ENCODE peak calls at places on chromosomes 16 and 17, in five cellular contexts. One of them, this sample, is unnamed.

GRCh38 chr17:11336290-11336995 is 95.4 kb downstream of the SHISA6 start:
- DNase-seq in H9: no peak
- DNase-seq in mesenchymal stem cell: no peak
- DNase-seq in H1: no peak
- DNase-seq in neuronal stem cell: no peak
- DNase-seq in this sample: no peak

GRCh38 chr17:32881054-32881453 is 4.1 kb upstream of the MYO1D start:
- DNase-seq in H9: no peak
- DNase-seq in mesenchymal stem cell: no peak
- DNase-seq in H1: no peak
- DNase-seq in neuronal stem cell: no peak
- DNase-seq in this sample: no peak

GRCh38 chr17:79840204-79840988 is 1.2 kb upstream of the CBX4 start:
- DNase-seq in H9: peak; percentile 74
- DNase-seq in mesenchymal stem cell: peak; percentile 65
- DNase-seq in H1: no peak
- DNase-seq in neuronal stem cell: no peak
- DNase-seq in this sample: no peak

GRCh38 chr17:32792207-32792606 is 84.7 kb downstream of the MYO1D start:
- DNase-seq in H9: no peak
- DNase-seq in mesenchymal stem cell: no peak
- DNase-seq in H1: no peak
- DNase-seq in neuronal stem cell: no peak
- DNase-seq in this sample: no peak

GRCh38 chr17:82813299-82814051 is 26.3 kb downstream of the ZNF750 start:
- DNase-seq in H9: no peak
- DNase-seq in mesenchymal stem cell: no peak
- DNase-seq in H1: no peak
- DNase-seq in neuronal stem cell: no peak
- DNase-seq in this sample: no peak

GRCh38 chr16:86572041-86572521 is 5.5 kb downstream of the FOXC2 start:
- DNase-seq in H9: peak; percentile 33
- DNase-seq in mesenchymal stem cell: no peak
- DNase-seq in H1: no peak
- DNase-seq in neuronal stem cell: no peak
- DNase-seq in this sample: no peak

GRCh38 chr17:83068641-83069570 is 10.5 kb upstream of the METRNL start:
- DNase-seq in H9: no peak
- DNase-seq in mesenchymal stem cell: no peak
- DNase-seq in H1: no peak
- DNase-seq in neuronal stem cell: no peak
- DNase-seq in this sample: no peak

GRCh38 chr16:47483616-47484015 is 22.5 kb downstream of the PHKB start:
- DNase-seq in H9: no peak
- DNase-seq in mesenchymal stem cell: no peak
- DNase-seq in H1: no peak
- DNase-seq in neuronal stem cell: no peak
- DNase-seq in this sample: no peak

GRCh38 chr17:75130632-75131277 is 787 bp downstream of the NT5C start:
- DNase-seq in H9: peak; percentile 86
- DNase-seq in mesenchymal stem cell: peak; percentile 81
- DNase-seq in H1: no peak
- DNase-seq in neuronal stem cell: no peak
- DNase-seq in this sample: no peak

GRCh38 chr17:29080323-29080722 is 37.4 kb downstream of the PIPOX start:
- DNase-seq in H9: no peak
- DNase-seq in mesenchymal stem cell: no peak
- DNase-seq in H1: no peak
- DNase-seq in neuronal stem cell: no peak
- DNase-seq in this sample: no peak

GRCh38 chr16:56307534-56307873 is 116.2 kb downstream of the GNAO1 start:
- DNase-seq in H9: no peak
- DNase-seq in mesenchymal stem cell: no peak
- DNase-seq in H1: no peak
- DNase-seq in neuronal stem cell: no peak
- DNase-seq in this sample: no peak

GRCh38 chr17:42618442-42619150 is 9.1 kb downstream of the TUBG1 start:
- DNase-seq in H9: peak; percentile 91
- DNase-seq in mesenchymal stem cell: peak; percentile 25
- DNase-seq in H1: no peak
- DNase-seq in neuronal stem cell: no peak
- DNase-seq in this sample: peak; percentile 29

GRCh38 chr16:57802635-57803412 is 533 bp upstream of the KIFC3 start:
- DNase-seq in H9: peak; percentile 67
- DNase-seq in mesenchymal stem cell: peak; percentile 79
- DNase-seq in H1: no peak
- DNase-seq in neuronal stem cell: no peak
- DNase-seq in this sample: no peak

GRCh38 chr17:6768447-6768846 is 7.6 kb upstream of the FBXO39 start:
- DNase-seq in H9: no peak
- DNase-seq in mesenchymal stem cell: no peak
- DNase-seq in H1: no peak
- DNase-seq in neuronal stem cell: no peak
- DNase-seq in this sample: no peak

GRCh38 chr16:8258523-8258922 is 331.8 kb downstream of the TMEM114 start:
- DNase-seq in H9: peak; percentile 28
- DNase-seq in mesenchymal stem cell: no peak
- DNase-seq in H1: no peak
- DNase-seq in neuronal stem cell: no peak
- DNase-seq in this sample: no peak

GRCh38 chr17:18323007-18323406 is 7.9 kb downstream of the SMCR8 start:
- DNase-seq in H9: no peak
- DNase-seq in mesenchymal stem cell: no peak
- DNase-seq in H1: no peak
- DNase-seq in neuronal stem cell: no peak
- DNase-seq in this sample: no peak
- H2BK12ac ChIP-seq in H9: no peak overlapping the region
- H2BK12ac ChIP-seq in mesenchymal stem cell: no peak overlapping the region
- H2BK12ac ChIP-seq in H1: no peak overlapping the region
- H2BK12ac ChIP-seq in neuronal stem cell: no peak overlapping the region
- H2BK12ac ChIP-seq in this sample: no peak overlapping the region

GRCh38 chr17:61868074-61868473 is 4.7 kb upstream of the BRIP1 start:
- DNase-seq in H9: no peak
- DNase-seq in mesenchymal stem cell: no peak
- DNase-seq in H1: no peak
- DNase-seq in neuronal stem cell: no peak
- DNase-seq in this sample: no peak

GRCh38 chr17:61863801-61864126 is 436 bp upstream of the BRIP1 start:
- DNase-seq in H9: no peak
- DNase-seq in mesenchymal stem cell: no peak
- DNase-seq in H1: no peak
- DNase-seq in neuronal stem cell: no peak
- DNase-seq in this sample: no peak

GRCh38 chr17:61862105-61862574 is 1.2 kb downstream of the BRIP1 start:
- DNase-seq in H9: no peak
- DNase-seq in mesenchymal stem cell: peak; percentile 12
- DNase-seq in H1: no peak
- DNase-seq in neuronal stem cell: no peak
- DNase-seq in this sample: no peak

GRCh38 chr17:61867033-61867432 is 3.7 kb upstream of the BRIP1 start:
- DNase-seq in H9: no peak
- DNase-seq in mesenchymal stem cell: no peak
- DNase-seq in H1: no peak
- DNase-seq in neuronal stem cell: no peak
- DNase-seq in this sample: no peak

DNA sequence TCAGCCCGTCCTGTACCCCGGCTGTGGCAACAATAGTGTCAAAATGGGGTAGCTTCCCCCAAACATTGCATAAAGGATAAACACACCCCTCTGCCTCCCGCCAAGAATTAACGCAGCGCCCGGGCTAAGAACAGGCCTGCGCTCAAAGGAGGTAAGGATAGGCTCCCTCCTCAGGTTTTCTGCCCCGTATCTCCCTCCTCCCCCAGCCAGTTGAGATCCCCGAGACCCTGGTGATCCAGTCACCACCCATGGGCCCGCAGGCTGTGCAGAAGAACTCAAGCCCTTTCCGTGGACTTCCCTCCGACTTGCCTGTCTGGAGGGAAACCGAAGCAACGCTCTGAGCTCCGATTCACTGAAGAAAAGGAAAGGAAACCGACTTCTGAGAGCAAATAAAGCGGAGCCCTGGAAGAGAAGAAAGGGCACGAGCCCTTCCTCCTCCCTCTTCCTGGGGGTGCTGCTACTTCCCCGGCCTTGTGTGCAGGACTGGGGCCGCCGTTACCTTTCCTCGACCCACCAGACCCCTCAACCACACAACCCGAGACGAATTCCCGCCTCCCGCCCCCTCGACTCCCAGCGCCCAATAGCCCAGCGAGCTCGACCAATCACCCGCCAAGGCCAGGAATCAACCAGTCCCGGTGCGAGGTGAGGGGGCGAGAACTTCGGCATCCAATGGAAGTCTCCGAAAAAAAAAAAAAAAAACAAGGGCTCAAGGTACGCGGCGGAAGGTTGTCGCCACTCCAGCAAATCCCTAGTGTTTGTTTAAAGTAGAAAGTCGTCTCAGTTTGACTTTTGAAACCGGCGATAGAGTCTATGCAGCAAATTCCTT is at the start of gene BRIP1:
- DNase-seq in H9: peak; percentile 99
- DNase-seq in mesenchymal stem cell: peak; percentile 96
- DNase-seq in H1: peak; percentile 87
- DNase-seq in neuronal stem cell: peak; percentile 92
- DNase-seq in this sample: peak; percentile 94
- H2AK5ac ChIP-seq in H9: no peak within 1 kb of the TSS
- H2AK5ac ChIP-seq in mesenchymal stem cell: no peak within 1 kb of the TSS
- H2AK5ac ChIP-seq in H1: no peak within 1 kb of the TSS
- H2AK5ac ChIP-seq in neuronal stem cell: no peak within 1 kb of the TSS
- H2AK5ac ChIP-seq in this sample: no peak within 1 kb of the TSS

GRCh38 chr16:75116081-75116910 is at the start of gene LDHD:
- DNase-seq in H9: peak; percentile 88
- DNase-seq in mesenchymal stem cell: no peak
- DNase-seq in H1: peak; percentile 63
- DNase-seq in neuronal stem cell: no peak
- DNase-seq in this sample: peak; percentile 75
- H4K8ac ChIP-seq in H9: no peak within 1 kb of the TSS
- H4K8ac ChIP-seq in mesenchymal stem cell: no peak within 1 kb of the TSS
- H4K8ac ChIP-seq in H1: no peak within 1 kb of the TSS
- H4K8ac ChIP-seq in neuronal stem cell: no peak within 1 kb of the TSS
- H4K8ac ChIP-seq in this sample: no peak within 1 kb of the TSS

GRCh38 chr16:9658586-9658985 is 523.6 kb downstream of the GRIN2A start:
- DNase-seq in H9: no peak
- DNase-seq in mesenchymal stem cell: no peak
- DNase-seq in H1: no peak
- DNase-seq in neuronal stem cell: no peak
- DNase-seq in this sample: no peak
- H2BK12ac ChIP-seq in H9: no peak overlapping the region
- H2BK12ac ChIP-seq in mesenchymal stem cell: no peak overlapping the region
- H2BK12ac ChIP-seq in H1: no peak overlapping the region
- H2BK12ac ChIP-seq in neuronal stem cell: no peak overlapping the region
- H2BK12ac ChIP-seq in this sample: no peak overlapping the region

GRCh38 chr16:27233731-27234130 is 30.4 kb downstream of the KDM8 start:
- DNase-seq in H9: no peak
- DNase-seq in mesenchymal stem cell: no peak
- DNase-seq in H1: no peak
- DNase-seq in neuronal stem cell: no peak
- DNase-seq in this sample: no peak

GRCh38 chr16:27235055-27235937 is 32.0 kb downstream of the KDM8 start:
- DNase-seq in H9: peak; percentile 52
- DNase-seq in mesenchymal stem cell: peak; percentile 96
- DNase-seq in H1: no peak
- DNase-seq in neuronal stem cell: no peak
- DNase-seq in this sample: no peak

GRCh38 chr16:27234603-27235002 is 31.3 kb downstream of the KDM8 start:
- DNase-seq in H9: no peak
- DNase-seq in mesenchymal stem cell: no peak
- DNase-seq in H1: no peak
- DNase-seq in neuronal stem cell: no peak
- DNase-seq in this sample: no peak

GRCh38 chr16:27232875-27233605 is 29.7 kb downstream of the KDM8 start:
- DNase-seq in H9: no peak
- DNase-seq in mesenchymal stem cell: no peak
- DNase-seq in H1: no peak
- DNase-seq in neuronal stem cell: no peak
- DNase-seq in this sample: no peak

GRCh38 chr16:27234171-27234570 is 30.8 kb downstream of the KDM8 start:
- DNase-seq in H9: no peak
- DNase-seq in mesenchymal stem cell: no peak
- DNase-seq in H1: no peak
- DNase-seq in neuronal stem cell: no peak
- DNase-seq in this sample: no peak
- H2AK5ac ChIP-seq in H9: no peak overlapping the region
- H2AK5ac ChIP-seq in mesenchymal stem cell: no peak overlapping the region
- H2AK5ac ChIP-seq in H1: no peak overlapping the region
- H2AK5ac ChIP-seq in neuronal stem cell: no peak overlapping the region
- H2AK5ac ChIP-seq in this sample: no peak overlapping the region

GRCh38 chr16:84502075-84502474 is 2.4 kb downstream of the MEAK7 start:
- DNase-seq in H9: no peak
- DNase-seq in mesenchymal stem cell: no peak
- DNase-seq in H1: no peak
- DNase-seq in neuronal stem cell: no peak
- DNase-seq in this sample: no peak

GRCh38 chr16:84502581-84502980 is 1.9 kb downstream of the MEAK7 start:
- DNase-seq in H9: no peak
- DNase-seq in mesenchymal stem cell: no peak
- DNase-seq in H1: no peak
- DNase-seq in neuronal stem cell: no peak
- DNase-seq in this sample: no peak

GRCh38 chr16:84503751-84504395 is 586 bp downstream of the MEAK7 start:
- DNase-seq in H9: no peak
- DNase-seq in mesenchymal stem cell: peak; percentile 51
- DNase-seq in H1: no peak
- DNase-seq in neuronal stem cell: no peak
- DNase-seq in this sample: no peak

GRCh38 chr16:84505249-84506156 is 1.0 kb upstream of the MEAK7 start:
- DNase-seq in H9: no peak
- DNase-seq in mesenchymal stem cell: no peak
- DNase-seq in H1: no peak
- DNase-seq in neuronal stem cell: no peak
- DNase-seq in this sample: no peak

GRCh38 chr16:84504420-84505248 is at the start of gene MEAK7:
- DNase-seq in H9: peak; percentile 98
- DNase-seq in mesenchymal stem cell: peak; percentile 99
- DNase-seq in H1: peak; percentile 93
- DNase-seq in neuronal stem cell: peak; percentile 98
- DNase-seq in this sample: peak; percentile 100
- H4K8ac ChIP-seq in H9: no peak within 1 kb of the TSS
- H4K8ac ChIP-seq in mesenchymal stem cell: peak within 1 kb of the TSS; percentile 90
- H4K8ac ChIP-seq in H1: peak within 1 kb of the TSS; percentile 81
- H4K8ac ChIP-seq in neuronal stem cell: peak within 1 kb of the TSS; percentile 86
- H4K8ac ChIP-seq in this sample: peak within 1 kb of the TSS; percentile 94

This sample was measured in trophoblast cell.